ENCODE peak calls at places on chromosomes 7 and 10, in four cellular contexts. L is OCI-LY7; P is CD8-positive, alpha-beta memory T cell; V is IMR-90. H is an unnamed sample. For H3K9me3, the result is how much of the 10 kb centered on the place peaks cover.

GRCh38 chr7:124761164-124761715 is 4.4 kb downstream of the GPR37 start:
- DNase-seq in P (no peak), L (no peak), V (no peak), H (no peak)

GRCh38 chr10:68647928-68648327 is 73.1 kb upstream of the CCAR1 start:
- DNase-seq in V (peak), P (no peak), L (no peak), H (no peak)

GRCh38 chr7:47414342-47415288 is 167.3 kb downstream of the TNS3 start:
- DNase-seq in P (no peak), V (no peak), L (no peak), H (no peak)

GRCh38 chr10:123578721-123579120 is 87.4 kb upstream of the GPR26 start:
- DNase-seq in P (no peak), V (no peak), L (no peak), H (no peak)

GRCh38 chr10:33223326-33224014 is 111.0 kb downstream of the NRP1 start:
- DNase-seq in L (no peak), V (no peak), P (no peak), H (no peak)

GRCh38 chr10:30529373-30529998 is 95.5 kb downstream of the MAP3K8 start:
- DNase-seq in L (peak), V (no peak), P (peak), H (peak)

GRCh38 chr10:76082956-76083355 is 651.5 kb downstream of the LRMDA start:
- DNase-seq in L (no peak), V (peak), P (no peak), H (no peak)

GRCh38 chr10:105288613-105289012 is 647.5 kb downstream of the SORCS3 start:
- DNase-seq in V (no peak), P (no peak), L (no peak), H (no peak)

GRCh38 chr10:63458177-63458576 is 7.6 kb downstream of the JMJD1C start:
- DNase-seq in L (no peak), P (no peak), V (no peak), H (no peak)

GRCh38 chr7:17043012-17043877 is 161.5 kb upstream of the AGR3 start:
- DNase-seq in L (no peak), V (peak), P (no peak), H (no peak)

GRCh38 chr10:83606275-83606674 is 533.0 kb upstream of the GHITM start:
- DNase-seq in P (no peak), V (no peak), L (no peak), H (no peak)

GRCh38 chr10:24851595-24851994 is 100.8 kb downstream of the PRTFDC1 start:
- DNase-seq in V (peak), P (no peak), L (no peak), H (peak)

GRCh38 chr10:100347568-100348195 is 649 bp downstream of the SCD start:
- DNase-seq in L (peak), P (no peak), V (no peak), H (no peak)

GRCh38 chr7:92717982-92718716 is 118.2 kb downstream of the CDK6 start:
- DNase-seq in V (peak), P (peak), L (peak), H (peak)

GRCh38 chr10:78306358-78306757 is 272.7 kb downstream of the RPS24 start:
- DNase-seq in V (no peak), L (no peak), P (no peak), H (no peak)

GRCh38 chr10:7855205-7855604 is 36.9 kb downstream of the TAF3 start:
- DNase-seq in L (no peak), V (no peak), P (no peak), H (no peak)

GRCh38 chr10:118870467-118871243 is 115.9 kb upstream of the CACUL1 start:
- DNase-seq in P (no peak), V (peak), L (no peak), H (no peak)

GRCh38 chr7:93147358-93147757 is 827 bp downstream of the SAMD9L start:
- DNase-seq in P (peak), L (peak), V (peak), H (peak)

GRCh38 chr10:114550756-114551290 is 107.3 kb downstream of the ABLIM1 start:
- DNase-seq in L (peak), V (peak), P (no peak), H (peak)

GRCh38 chr7:953547-954327 is 743 bp downstream of the ADAP1 start:
- DNase-seq in V (peak), P (no peak), L (no peak), H (no peak)

DNA sequence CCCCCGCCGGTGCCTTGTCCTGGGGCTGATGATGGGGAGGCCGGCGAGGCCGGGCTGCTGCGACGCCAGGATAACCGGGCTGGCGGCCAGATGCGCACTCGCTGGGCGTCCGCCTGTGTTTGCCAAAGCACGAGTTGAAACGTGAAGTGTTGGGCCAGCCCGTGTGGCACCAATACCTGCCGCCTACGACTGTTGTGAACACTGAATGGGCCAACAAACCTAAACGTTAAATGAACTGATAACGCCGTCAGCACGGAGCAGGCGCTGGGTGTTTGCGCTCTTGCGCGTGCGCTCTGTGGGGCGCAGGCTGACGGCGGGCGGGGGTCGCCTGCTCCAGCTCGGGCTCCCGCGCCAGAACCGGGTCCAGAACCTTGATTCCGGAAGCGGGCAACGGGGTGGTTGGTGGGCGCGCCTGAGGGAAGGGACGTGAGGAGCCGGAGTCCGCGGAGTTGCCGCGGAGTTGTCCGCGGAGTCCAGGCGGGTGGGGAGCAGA is 662 bp downstream of the CYP2E1 start:
- DNase-seq in P (no peak), L (no peak), V (no peak), H (no peak)
- H3K9me3 ChIP-seq in P (under half), L (under half), V (under half), H (under half)

DNA sequence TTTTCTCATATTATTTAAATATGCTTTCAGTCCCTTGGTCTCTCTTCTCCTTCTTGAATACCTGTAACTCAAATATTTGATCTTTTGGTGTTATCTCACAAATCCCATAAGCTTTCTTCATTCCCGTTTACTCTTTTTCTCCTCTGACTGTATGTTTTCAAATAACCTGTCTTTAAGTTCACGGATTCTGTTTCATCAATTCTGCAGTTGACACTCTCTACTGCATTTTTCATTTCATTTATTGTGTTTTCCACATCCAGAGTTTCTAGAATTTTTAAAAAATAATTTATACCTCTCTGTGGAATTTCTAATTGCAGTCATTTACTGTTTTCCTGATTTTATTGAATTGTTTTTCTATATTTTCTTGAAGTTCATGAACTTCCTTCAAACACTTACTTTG is 298.4 kb downstream of the PTPRN2 start:
- DNase-seq in V (no peak), P (no peak), L (no peak), H (no peak)
- H3K9me3 ChIP-seq in V (under half), P (under half), L (under half), H (under half)

DNA sequence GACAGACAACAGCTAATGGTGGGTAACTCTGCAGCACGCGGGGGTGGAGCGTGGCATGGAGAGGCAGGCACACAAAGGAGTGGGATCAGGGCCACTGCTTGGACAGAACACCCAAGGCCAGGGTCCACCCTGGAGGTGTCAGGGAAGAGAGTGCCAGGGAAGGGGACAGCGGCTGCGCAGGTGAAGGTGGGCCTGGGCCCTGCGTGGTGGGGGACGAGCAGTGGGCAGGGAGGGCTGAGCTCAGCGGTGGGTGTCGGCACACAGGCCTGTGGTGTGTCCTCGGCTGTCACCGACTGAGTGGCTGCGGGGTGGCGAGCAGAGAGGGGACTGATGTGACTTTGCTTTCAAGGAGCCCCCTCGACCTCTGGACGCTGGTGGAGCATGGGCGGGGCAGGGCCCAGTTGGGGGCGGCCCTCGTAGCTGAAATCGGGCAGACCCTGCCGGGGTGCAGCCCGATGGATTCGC is 8.4 kb upstream of the SCART1 start:
- DNase-seq in V (no peak), L (no peak), P (no peak), H (no peak)
- H3K9me3 ChIP-seq in V (under half), L (under half), P (under half), H (under half)

DNA sequence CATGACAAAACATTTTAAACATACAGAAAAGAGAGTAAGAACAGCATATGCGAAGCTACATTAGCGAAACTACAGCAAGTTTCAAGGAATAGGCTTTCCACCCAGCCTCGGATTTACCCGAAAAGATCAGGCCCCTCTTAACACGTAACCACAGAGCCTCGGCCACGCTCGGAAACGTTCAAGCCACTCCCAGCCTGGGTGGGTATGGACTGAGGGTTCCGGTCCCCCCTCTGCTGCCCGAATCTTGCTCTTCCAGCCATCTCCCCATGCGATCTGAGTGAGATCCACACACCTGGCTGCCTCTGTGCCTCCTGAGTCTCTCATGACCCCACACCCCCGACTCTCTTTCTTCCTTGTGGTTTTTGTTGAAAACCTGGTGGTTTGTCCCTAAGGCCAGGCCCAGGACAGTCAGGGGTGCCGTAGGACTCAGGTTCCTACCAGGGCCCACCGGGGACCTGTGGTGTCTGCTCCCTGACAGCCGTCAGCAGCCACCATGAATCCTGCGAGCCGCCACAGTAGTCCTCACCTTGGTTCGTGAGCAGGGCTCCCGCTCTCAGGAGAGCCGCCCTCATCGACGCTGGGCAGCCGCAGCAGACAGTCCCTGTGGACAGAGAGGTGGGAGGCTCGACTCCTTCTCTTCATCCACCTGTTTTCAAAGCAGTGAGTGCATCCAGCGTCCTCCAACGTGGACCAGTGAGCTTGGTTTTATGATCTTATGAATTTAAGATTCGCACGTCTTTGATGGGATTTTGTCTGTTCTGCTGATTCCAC is 18.5 kb downstream of the KNDC1 start:
- DNase-seq in V (no peak), L (no peak), P (no peak), H (no peak)
- H3K9me3 ChIP-seq in V (under half), L (under half), P (under half), H (under half)

DNA sequence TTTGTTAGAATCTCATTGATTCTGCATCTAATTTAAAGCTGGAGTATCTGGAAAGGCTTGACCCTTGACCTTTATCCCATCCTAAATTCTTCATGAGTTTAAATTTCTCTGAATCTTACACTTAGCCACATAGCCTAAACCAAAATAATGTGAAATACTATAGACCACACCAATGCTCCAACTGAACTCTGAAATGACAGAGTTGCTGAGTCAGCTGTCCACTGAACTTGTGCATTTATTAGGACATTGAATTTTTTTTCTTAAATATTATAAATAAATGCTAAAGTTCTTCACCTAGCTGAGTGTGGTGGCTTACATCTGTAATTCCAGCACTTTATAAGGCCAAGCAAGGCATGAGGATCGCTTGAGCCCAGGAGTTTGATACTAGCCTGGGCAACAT is 390.9 kb upstream of the PFKP start:
- DNase-seq in V (no peak), L (no peak), P (no peak), H (no peak)
- H3K9me3 ChIP-seq in V (under half), L (under half), P (under half), H (under half)

DNA sequence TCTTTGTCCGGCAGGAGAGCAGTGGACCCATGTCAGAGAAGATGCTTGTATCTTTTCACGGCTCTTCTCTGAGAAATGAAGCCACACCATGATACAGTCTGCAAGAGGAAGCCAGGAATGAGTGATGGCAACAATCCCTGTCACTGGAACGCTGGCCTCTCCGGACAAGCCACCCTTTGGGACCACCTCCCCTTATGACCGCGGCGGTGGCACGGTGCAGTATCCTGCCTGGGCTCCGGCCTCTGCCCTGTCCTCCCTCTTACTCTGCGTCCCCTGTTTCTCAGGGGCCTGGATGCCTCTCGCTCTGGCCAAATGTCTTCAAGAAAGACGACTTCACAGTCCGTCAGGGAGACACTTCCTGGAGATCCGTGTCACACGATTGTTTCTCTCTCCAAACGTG is 370.5 kb downstream of the ZNF716 start:
- DNase-seq in L (no peak), P (no peak), V (no peak), H (no peak)
- H3K9me3 ChIP-seq in L (under half), P (under half), V (under half), H (under half)

GRCh38 chr7:31935671-31936070 is 134.5 kb downstream of the PDE1C start:
- DNase-seq in V (no peak), P (no peak), L (no peak), H (no peak)

GRCh38 chr7:31937982-31938381 is 132.2 kb downstream of the PDE1C start:
- DNase-seq in L (no peak), P (no peak), V (no peak), H (no peak)

GRCh38 chr7:31935115-31935514 is 135.1 kb downstream of the PDE1C start:
- DNase-seq in P (no peak), L (no peak), V (no peak), H (no peak)

GRCh38 chr7:31933481-31933880 is 136.7 kb downstream of the PDE1C start:
- DNase-seq in P (no peak), L (no peak), V (peak), H (no peak)

DNA sequence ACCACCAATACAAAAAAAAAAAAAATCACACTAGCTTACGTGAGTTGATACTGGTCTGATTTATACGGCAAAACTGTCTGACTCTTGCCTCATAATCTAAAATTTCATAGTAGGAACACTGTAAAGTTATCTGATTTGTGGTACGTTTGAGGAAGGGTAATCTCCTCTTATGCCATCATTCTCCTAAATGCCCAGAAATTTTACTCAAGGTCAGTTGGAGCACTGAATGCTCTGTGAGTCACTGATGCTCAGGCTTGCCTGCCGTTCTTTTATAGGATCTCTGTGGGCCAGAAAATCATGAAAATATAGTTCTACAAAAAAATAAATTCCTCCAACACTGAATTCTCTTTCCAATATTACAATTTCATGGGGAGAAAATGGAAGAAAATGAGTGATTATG is 135.7 kb downstream of the PDE1C start:
- DNase-seq in L (no peak), V (no peak), P (no peak), H (no peak)
- H3K9me3 ChIP-seq in L (under half), V (under half), P (under half), H (under half)

GRCh38 chr7:56474271-56474670 is 358.1 kb upstream of the NUPR2 start:
- DNase-seq in L (no peak), P (no peak), V (no peak), H (no peak)

GRCh38 chr7:56483861-56484550 is 367.8 kb upstream of the NUPR2 start:
- DNase-seq in L (no peak), P (no peak), V (no peak), H (no peak)

GRCh38 chr7:56479748-56480147 is 363.5 kb upstream of the NUPR2 start:
- DNase-seq in P (no peak), L (no peak), V (no peak), H (no peak)

GRCh38 chr7:56483153-56483552 is 366.9 kb upstream of the NUPR2 start:
- DNase-seq in L (no peak), V (no peak), P (no peak), H (no peak)

DNA sequence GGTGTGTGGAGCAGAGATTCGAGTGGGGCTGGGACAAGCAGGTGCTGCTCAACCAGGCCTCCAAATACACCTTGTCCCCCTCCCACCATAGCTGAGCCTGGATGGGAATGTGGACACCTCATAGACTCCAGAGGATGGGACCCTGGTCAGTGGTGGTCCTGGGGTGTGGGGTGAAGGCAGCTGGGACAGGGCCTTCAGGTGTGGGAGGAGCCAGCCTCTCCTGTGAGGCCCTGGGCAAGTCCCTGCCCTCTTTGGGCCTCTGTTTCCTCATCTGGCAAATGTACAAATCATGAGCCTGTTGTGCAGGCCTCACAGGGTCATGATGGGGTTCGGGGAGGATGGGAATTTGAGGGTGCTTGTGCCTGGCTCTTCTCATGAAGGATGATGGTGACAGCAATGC is 362.9 kb upstream of the NUPR2 start:
- DNase-seq in V (no peak), P (no peak), L (no peak), H (no peak)
- H3K9me3 ChIP-seq in V (half or more), P (under half), L (under half), H (under half)

GRCh38 chr10:133458710-133459453 is 5.1 kb downstream of the SCART1 start:
- DNase-seq in L (no peak), P (no peak), V (peak), H (no peak)
- H3K9me3 ChIP-seq in L (under half), P (under half), V (under half), H (under half)